ENCODE peak calls at places on chromosomes 11 and 22, in seven cellular contexts. E is stimulated activated CD8-positive, alpha-beta memory T cell treated with anti-CD3 and anti-CD28 coated beads, Interleukin-15, amount 100 ng/mL, for 4 hours; O is DMS153; I is COR-L47; G is neuronal stem cell; U is activated gamma-delta T cell treated with anti-CD3 and anti-CD28 coated beads, Interleukin-2, amount 50 U/mL, for 16 hours; F is stimulated activated CD4-positive, alpha-beta T cell treated with anti-CD3 and anti-CD28 coated beads, TNF-alpha, amount 100 ng/mL, for 1 hour. L is an unnamed sample.

GRCh38 chr11:22976146-22976545 is 115.9 kb upstream of the CCDC179 start:
- DNase-seq in E (no peak), O (no peak), I (no peak), G (no peak), U (no peak), F (no peak), L (no peak)

GRCh38 chr22:39661842-39662676 is 91.5 kb downstream of the CACNA1I start:
- DNase-seq in E (peak), O (peak), I (no peak), G (no peak), U (peak), F (peak), L (peak)

GRCh38 chr22:34608716-34609115 is 457.2 kb upstream of the ISX start:
- DNase-seq in E (no peak), O (no peak), I (no peak), G (no peak), U (no peak), F (no peak), L (no peak)

GRCh38 chr22:47071078-47071811 is 308.8 kb downstream of the TBC1D22A start:
- DNase-seq in E (no peak), O (no peak), I (no peak), G (no peak), U (no peak), F (no peak), L (no peak)

GRCh38 chr11:93525601-93526000 is 17.6 kb downstream of the SMCO4 start:
- DNase-seq in E (no peak), O (no peak), I (no peak), G (no peak), U (no peak), F (no peak), L (no peak)

GRCh38 chr11:12242071-12242672 is 131.8 kb downstream of the MICAL2 start:
- DNase-seq in E (peak), O (no peak), I (peak), G (no peak), U (peak), F (no peak), L (peak)

GRCh38 chr11:65381721-65382035 is 768 bp downstream of the SLC25A45 start:
- DNase-seq in E (no peak), O (no peak), I (no peak), G (no peak), U (no peak), F (no peak), L (no peak)

GRCh38 chr11:76801736-76802135 is 18.6 kb downstream of the TSKU start:
- DNase-seq in E (no peak), O (peak), I (no peak), G (no peak), U (no peak), F (no peak), L (no peak)

GRCh38 chr22:19117111-19117512 is 5.1 kb downstream of the DGCR2 start:
- DNase-seq in E (no peak), O (peak), I (peak), G (no peak), U (no peak), F (no peak), L (no peak)

GRCh38 chr11:108501396-108501795 is 3.2 kb upstream of the POGLUT3 start:
- DNase-seq in E (no peak), O (no peak), I (no peak), G (no peak), U (no peak), F (no peak), L (no peak)

GRCh38 chr11:76861490-76861953 is 804 bp downstream of the ACER3 start:
- DNase-seq in E (no peak), O (no peak), I (no peak), G (no peak), U (no peak), F (no peak), L (no peak)

GRCh38 chr22:40348025-40348658 is 1.8 kb downstream of the ADSL start:
- DNase-seq in E (no peak), O (no peak), I (peak), G (no peak), U (peak), F (peak), L (peak)

GRCh38 chr11:73249304-73249703 is 22.8 kb upstream of the P2RY6 start:
- DNase-seq in E (no peak), O (no peak), I (no peak), G (no peak), U (no peak), F (no peak), L (no peak)

GRCh38 chr11:116931206-116931953 is 94.0 kb upstream of the APOA1 start:
- DNase-seq in E (no peak), O (peak), I (no peak), G (no peak), U (no peak), F (no peak), L (no peak)

GRCh38 chr11:11814614-11815452 is 26.9 kb upstream of the USP47 start:
- DNase-seq in E (no peak), O (no peak), I (no peak), G (no peak), U (no peak), F (no peak), L (no peak)

GRCh38 chr22:24685804-24686203 is 82.8 kb downstream of the GGT1 start:
- DNase-seq in E (no peak), O (no peak), I (no peak), G (peak), U (no peak), F (no peak), L (no peak)

GRCh38 chr11:13868710-13869403 is 93.7 kb upstream of the SPON1 start:
- DNase-seq in E (no peak), O (no peak), I (no peak), G (no peak), U (no peak), F (no peak), L (no peak)

GRCh38 chr11:131534031-131534430 is 163.6 kb downstream of the NTM start:
- DNase-seq in E (no peak), O (no peak), I (no peak), G (no peak), U (no peak), F (no peak), L (no peak)

GRCh38 chr11:72411623-72412532 is 22.5 kb downstream of the CLPB start:
- DNase-seq in E (no peak), O (no peak), I (peak), G (no peak), U (no peak), F (no peak), L (no peak)

GRCh38 chr11:119011476-119011875 is 6.7 kb downstream of the RPS25 start:
- DNase-seq in E (no peak), O (no peak), I (no peak), G (no peak), U (no peak), F (no peak), L (no peak)

GRCh38 chr11:47327949-47328348 is 24.6 kb downstream of the MYBPC3 start:
- DNase-seq in E (no peak), O (no peak), I (no peak), G (no peak), U (no peak), F (no peak), L (no peak)

GRCh38 chr11:420911-421321 is 6.1 kb upstream of the SIGIRR start:
- DNase-seq in E (no peak), O (no peak), I (no peak), G (no peak), U (no peak), F (no peak), L (no peak)

L was measured in activated T-cell treated with anti-CD3 and anti-CD28 coated beads for 4 hours.